ENCODE peak calls at places on chromosomes 2 and 18, in nine cellular contexts. One of them, this sample, is unnamed.

GRCh38 chr18:74806700-74807416 is 209.2 kb downstream of the ZNF407 start:
- DNase-seq in astrocyte of the spinal cord: peak
- DNase-seq in CD8-positive, alpha-beta T cell: no peak
- DNase-seq in AG10803: peak
- DNase-seq in left ventricle myocardium inferior: no peak
- DNase-seq in tibial artery: no peak
- DNase-seq in transverse colon: no peak
- DNase-seq in bronchial epithelial cell: peak
- DNase-seq in PC-3: peak
- DNase-seq in this sample: no peak

GRCh38 chr2:188293601-188294482 is 2.2 kb downstream of the GULP1 start:
- DNase-seq in astrocyte of the spinal cord: peak
- DNase-seq in CD8-positive, alpha-beta T cell: no peak
- DNase-seq in AG10803: peak
- DNase-seq in left ventricle myocardium inferior: peak
- DNase-seq in tibial artery: peak
- DNase-seq in transverse colon: peak
- DNase-seq in bronchial epithelial cell: peak
- DNase-seq in PC-3: peak
- DNase-seq in this sample: peak

GRCh38 chr2:86042256-86043168 is 63.2 kb downstream of the POLR1A start:
- DNase-seq in astrocyte of the spinal cord: no peak
- DNase-seq in CD8-positive, alpha-beta T cell: no peak
- DNase-seq in AG10803: no peak
- DNase-seq in left ventricle myocardium inferior: no peak
- DNase-seq in tibial artery: peak
- DNase-seq in transverse colon: no peak
- DNase-seq in bronchial epithelial cell: no peak
- DNase-seq in PC-3: no peak
- DNase-seq in this sample: no peak

GRCh38 chr2:163155279-163155883 is 316.8 kb upstream of the KCNH7 start:
- DNase-seq in astrocyte of the spinal cord: peak
- DNase-seq in CD8-positive, alpha-beta T cell: no peak
- DNase-seq in AG10803: peak
- DNase-seq in left ventricle myocardium inferior: no peak
- DNase-seq in tibial artery: no peak
- DNase-seq in transverse colon: no peak
- DNase-seq in bronchial epithelial cell: peak
- DNase-seq in PC-3: peak
- DNase-seq in this sample: no peak

GRCh38 chr2:15043336-15044058 is 411.0 kb downstream of the LRATD1 start:
- DNase-seq in astrocyte of the spinal cord: peak
- DNase-seq in CD8-positive, alpha-beta T cell: no peak
- DNase-seq in AG10803: no peak
- DNase-seq in left ventricle myocardium inferior: no peak
- DNase-seq in tibial artery: no peak
- DNase-seq in transverse colon: peak
- DNase-seq in bronchial epithelial cell: no peak
- DNase-seq in PC-3: peak
- DNase-seq in this sample: no peak

GRCh38 chr18:3055201-3055600 is 42.3 kb upstream of the LPIN2 start:
- DNase-seq in astrocyte of the spinal cord: no peak
- DNase-seq in CD8-positive, alpha-beta T cell: no peak
- DNase-seq in AG10803: no peak
- DNase-seq in left ventricle myocardium inferior: no peak
- DNase-seq in tibial artery: no peak
- DNase-seq in transverse colon: no peak
- DNase-seq in bronchial epithelial cell: no peak
- DNase-seq in PC-3: no peak
- DNase-seq in this sample: no peak

GRCh38 chr18:22868831-22869230 is 64.3 kb upstream of the RBBP8 start:
- DNase-seq in astrocyte of the spinal cord: no peak
- DNase-seq in CD8-positive, alpha-beta T cell: no peak
- DNase-seq in AG10803: no peak
- DNase-seq in left ventricle myocardium inferior: no peak
- DNase-seq in tibial artery: no peak
- DNase-seq in transverse colon: no peak
- DNase-seq in bronchial epithelial cell: peak
- DNase-seq in PC-3: no peak
- DNase-seq in this sample: no peak

GRCh38 chr2:10371441-10372194 is 68.9 kb downstream of the HPCAL1 start:
- DNase-seq in astrocyte of the spinal cord: no peak
- DNase-seq in CD8-positive, alpha-beta T cell: no peak
- DNase-seq in AG10803: no peak
- DNase-seq in left ventricle myocardium inferior: no peak
- DNase-seq in tibial artery: no peak
- DNase-seq in transverse colon: no peak
- DNase-seq in bronchial epithelial cell: no peak
- DNase-seq in PC-3: no peak
- DNase-seq in this sample: no peak

GRCh38 chr2:88307817-88308216 is 137.7 kb downstream of the THNSL2 start:
- DNase-seq in astrocyte of the spinal cord: no peak
- DNase-seq in CD8-positive, alpha-beta T cell: no peak
- DNase-seq in AG10803: peak
- DNase-seq in left ventricle myocardium inferior: no peak
- DNase-seq in tibial artery: no peak
- DNase-seq in transverse colon: no peak
- DNase-seq in bronchial epithelial cell: peak
- DNase-seq in PC-3: peak
- DNase-seq in this sample: no peak

GRCh38 chr2:25362564-25363145 is 20.9 kb upstream of the DNMT3A start:
- DNase-seq in astrocyte of the spinal cord: no peak
- DNase-seq in CD8-positive, alpha-beta T cell: peak
- DNase-seq in AG10803: no peak
- DNase-seq in left ventricle myocardium inferior: no peak
- DNase-seq in tibial artery: no peak
- DNase-seq in transverse colon: peak
- DNase-seq in bronchial epithelial cell: peak
- DNase-seq in PC-3: peak
- DNase-seq in this sample: peak

GRCh38 chr2:105919826-105920225 is 175.1 kb downstream of the NCK2 start:
- DNase-seq in astrocyte of the spinal cord: peak
- DNase-seq in CD8-positive, alpha-beta T cell: peak
- DNase-seq in AG10803: peak
- DNase-seq in left ventricle myocardium inferior: no peak
- DNase-seq in tibial artery: no peak
- DNase-seq in transverse colon: peak
- DNase-seq in bronchial epithelial cell: peak
- DNase-seq in PC-3: peak
- DNase-seq in this sample: peak

GRCh38 chr2:27078267-27079194 is at the start of gene EMILIN1:
- DNase-seq in astrocyte of the spinal cord: peak
- DNase-seq in CD8-positive, alpha-beta T cell: no peak
- DNase-seq in AG10803: peak
- DNase-seq in left ventricle myocardium inferior: peak
- DNase-seq in tibial artery: peak
- DNase-seq in transverse colon: peak
- DNase-seq in bronchial epithelial cell: no peak
- DNase-seq in PC-3: no peak
- DNase-seq in this sample: peak

GRCh38 chr2:144643537-144644336 is 123.8 kb upstream of the ZEB2 start:
- DNase-seq in astrocyte of the spinal cord: peak
- DNase-seq in CD8-positive, alpha-beta T cell: no peak
- DNase-seq in AG10803: no peak
- DNase-seq in left ventricle myocardium inferior: no peak
- DNase-seq in tibial artery: no peak
- DNase-seq in transverse colon: no peak
- DNase-seq in bronchial epithelial cell: no peak
- DNase-seq in PC-3: peak
- DNase-seq in this sample: no peak
- TF ChIP-seq CTCF in astrocyte of the spinal cord: no peak
- TF ChIP-seq CTCF in CD8-positive, alpha-beta T cell: no peak
- TF ChIP-seq CTCF in AG10803: no peak
- TF ChIP-seq CTCF in left ventricle myocardium inferior: no peak
- TF ChIP-seq CTCF in tibial artery: no peak
- TF ChIP-seq CTCF in transverse colon: no peak
- TF ChIP-seq CTCF in bronchial epithelial cell: no peak
- TF ChIP-seq CTCF in PC-3: no peak
- TF ChIP-seq CTCF in this sample: no peak

GRCh38 chr2:182358601-182359000 is 68.2 kb downstream of the PDE1A start:
- DNase-seq in astrocyte of the spinal cord: no peak
- DNase-seq in CD8-positive, alpha-beta T cell: no peak
- DNase-seq in AG10803: no peak
- DNase-seq in left ventricle myocardium inferior: no peak
- DNase-seq in tibial artery: no peak
- DNase-seq in transverse colon: no peak
- DNase-seq in bronchial epithelial cell: no peak
- DNase-seq in PC-3: no peak
- DNase-seq in this sample: no peak

GRCh38 chr2:182360012-182360662 is 66.7 kb downstream of the PDE1A start:
- DNase-seq in astrocyte of the spinal cord: no peak
- DNase-seq in CD8-positive, alpha-beta T cell: no peak
- DNase-seq in AG10803: peak
- DNase-seq in left ventricle myocardium inferior: no peak
- DNase-seq in tibial artery: peak
- DNase-seq in transverse colon: peak
- DNase-seq in bronchial epithelial cell: peak
- DNase-seq in PC-3: peak
- DNase-seq in this sample: peak

GRCh38 chr2:182359027-182360011 is 67.5 kb downstream of the PDE1A start:
- DNase-seq in astrocyte of the spinal cord: no peak
- DNase-seq in CD8-positive, alpha-beta T cell: no peak
- DNase-seq in AG10803: no peak
- DNase-seq in left ventricle myocardium inferior: no peak
- DNase-seq in tibial artery: no peak
- DNase-seq in transverse colon: no peak
- DNase-seq in bronchial epithelial cell: no peak
- DNase-seq in PC-3: no peak
- DNase-seq in this sample: no peak

GRCh38 chr2:182361477-182361876 is 65.4 kb downstream of the PDE1A start:
- DNase-seq in astrocyte of the spinal cord: no peak
- DNase-seq in CD8-positive, alpha-beta T cell: no peak
- DNase-seq in AG10803: no peak
- DNase-seq in left ventricle myocardium inferior: no peak
- DNase-seq in tibial artery: no peak
- DNase-seq in transverse colon: no peak
- DNase-seq in bronchial epithelial cell: no peak
- DNase-seq in PC-3: no peak
- DNase-seq in this sample: no peak

GRCh38 chr2:182360663-182361260 is 66.1 kb downstream of the PDE1A start:
- DNase-seq in astrocyte of the spinal cord: no peak
- DNase-seq in CD8-positive, alpha-beta T cell: no peak
- DNase-seq in AG10803: no peak
- DNase-seq in left ventricle myocardium inferior: no peak
- DNase-seq in tibial artery: no peak
- DNase-seq in transverse colon: no peak
- DNase-seq in bronchial epithelial cell: no peak
- DNase-seq in PC-3: no peak
- DNase-seq in this sample: no peak
- TF ChIP-seq CTCF in astrocyte of the spinal cord: no peak
- TF ChIP-seq CTCF in CD8-positive, alpha-beta T cell: no peak
- TF ChIP-seq CTCF in AG10803: no peak
- TF ChIP-seq CTCF in left ventricle myocardium inferior: no peak
- TF ChIP-seq CTCF in tibial artery: no peak
- TF ChIP-seq CTCF in transverse colon: no peak
- TF ChIP-seq CTCF in bronchial epithelial cell: no peak
- TF ChIP-seq CTCF in PC-3: no peak
- TF ChIP-seq CTCF in this sample: no peak

DNA sequence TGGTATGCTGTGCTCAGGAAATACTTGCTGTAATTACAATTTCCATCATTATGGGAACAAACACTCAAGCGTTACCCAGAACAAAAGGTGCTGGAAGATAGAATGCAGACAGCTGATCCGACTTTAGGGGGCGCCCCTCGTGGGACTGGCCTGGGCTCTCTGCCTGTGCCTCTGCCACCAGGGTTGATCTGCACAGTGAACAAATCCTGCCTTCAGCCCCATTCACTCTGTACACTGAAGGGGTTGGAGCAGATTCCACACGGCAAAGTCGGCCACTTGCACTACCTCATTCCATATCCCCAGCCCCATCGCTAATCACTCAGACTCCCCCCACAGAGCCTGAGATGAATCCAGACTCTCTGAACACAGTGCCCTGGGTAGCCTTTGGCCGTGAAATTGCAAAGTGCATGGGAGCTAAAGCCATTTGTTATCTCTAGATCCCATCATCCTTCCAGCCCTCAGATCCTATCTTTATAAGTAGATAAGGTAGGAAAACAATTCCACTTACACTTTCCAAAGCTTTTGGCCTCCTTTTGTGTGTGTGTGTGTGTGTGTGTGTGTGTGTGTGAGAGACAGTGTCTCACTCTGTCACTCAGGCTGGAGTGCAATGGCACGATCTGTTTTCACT is 69.3 kb downstream of the INPP5D start:
- DNase-seq in astrocyte of the spinal cord: no peak
- DNase-seq in CD8-positive, alpha-beta T cell: no peak
- DNase-seq in AG10803: no peak
- DNase-seq in left ventricle myocardium inferior: no peak
- DNase-seq in tibial artery: no peak
- DNase-seq in transverse colon: no peak
- DNase-seq in bronchial epithelial cell: no peak
- DNase-seq in PC-3: peak
- DNase-seq in this sample: no peak
- TF ChIP-seq CTCF in astrocyte of the spinal cord: peak
- TF ChIP-seq CTCF in CD8-positive, alpha-beta T cell: no peak
- TF ChIP-seq CTCF in AG10803: peak
- TF ChIP-seq CTCF in left ventricle myocardium inferior: no peak
- TF ChIP-seq CTCF in tibial artery: no peak
- TF ChIP-seq CTCF in transverse colon: no peak
- TF ChIP-seq CTCF in bronchial epithelial cell: peak
- TF ChIP-seq CTCF in PC-3: peak
- TF ChIP-seq CTCF in this sample: no peak

GRCh38 chr2:180038997-180039396 is 31.9 kb upstream of the CWC22 start:
- DNase-seq in astrocyte of the spinal cord: peak
- DNase-seq in CD8-positive, alpha-beta T cell: no peak
- DNase-seq in AG10803: peak
- DNase-seq in left ventricle myocardium inferior: no peak
- DNase-seq in tibial artery: no peak
- DNase-seq in transverse colon: no peak
- DNase-seq in bronchial epithelial cell: no peak
- DNase-seq in PC-3: no peak
- DNase-seq in this sample: no peak

GRCh38 chr2:180046202-180046601 is 39.1 kb upstream of the CWC22 start:
- DNase-seq in astrocyte of the spinal cord: no peak
- DNase-seq in CD8-positive, alpha-beta T cell: no peak
- DNase-seq in AG10803: no peak
- DNase-seq in left ventricle myocardium inferior: no peak
- DNase-seq in tibial artery: no peak
- DNase-seq in transverse colon: no peak
- DNase-seq in bronchial epithelial cell: no peak
- DNase-seq in PC-3: no peak
- DNase-seq in this sample: no peak

DNA sequence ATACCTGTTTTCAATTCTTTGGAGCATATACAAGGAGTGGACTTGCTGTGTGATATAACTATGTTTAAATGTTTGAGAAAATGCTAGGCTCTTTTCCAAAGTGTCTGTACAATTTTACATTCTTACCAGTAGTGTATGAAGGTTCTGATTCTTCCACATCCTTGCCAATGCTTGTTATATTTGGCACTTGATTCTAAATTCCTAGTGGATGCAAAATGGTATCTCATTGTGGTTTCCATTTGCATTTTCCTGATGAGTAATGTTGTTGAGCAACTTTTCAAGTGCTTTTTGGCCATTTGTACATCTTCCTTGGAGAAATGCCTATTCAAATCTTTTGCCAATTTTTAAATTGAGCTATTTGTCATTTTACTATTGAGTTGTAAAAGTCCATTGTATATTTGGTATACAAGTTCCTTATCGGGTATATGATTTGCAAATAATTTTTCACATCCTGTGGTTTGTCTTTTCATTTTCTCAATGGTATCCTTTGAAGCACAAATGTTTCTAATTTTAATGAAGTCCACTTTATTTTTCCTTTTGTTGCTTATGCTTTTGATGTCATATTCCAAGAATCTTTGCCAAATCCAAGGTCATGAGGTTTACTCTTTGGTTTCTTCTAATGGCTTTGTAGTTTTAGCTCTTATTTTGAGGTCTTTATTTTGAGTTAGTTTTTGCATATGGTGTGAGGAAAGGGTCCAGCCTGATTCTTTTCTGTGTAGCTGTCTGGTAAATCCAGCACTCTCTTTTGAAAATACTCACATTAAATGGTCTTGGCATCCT is 33.2 kb upstream of the CWC22 start:
- DNase-seq in astrocyte of the spinal cord: peak
- DNase-seq in CD8-positive, alpha-beta T cell: no peak
- DNase-seq in AG10803: peak
- DNase-seq in left ventricle myocardium inferior: no peak
- DNase-seq in tibial artery: no peak
- DNase-seq in transverse colon: no peak
- DNase-seq in bronchial epithelial cell: peak
- DNase-seq in PC-3: peak
- DNase-seq in this sample: no peak
- TF ChIP-seq CTCF in astrocyte of the spinal cord: peak
- TF ChIP-seq CTCF in CD8-positive, alpha-beta T cell: no peak
- TF ChIP-seq CTCF in AG10803: peak
- TF ChIP-seq CTCF in left ventricle myocardium inferior: no peak
- TF ChIP-seq CTCF in tibial artery: no peak
- TF ChIP-seq CTCF in transverse colon: no peak
- TF ChIP-seq CTCF in bronchial epithelial cell: no peak
- TF ChIP-seq CTCF in PC-3: no peak
- TF ChIP-seq CTCF in this sample: no peak

This sample was measured in colonic mucosa.